ENCODE peak calls at places on chromosomes 4 and X, in nine cellular contexts. Z is GM20000, O is T-helper 2 cell, C is sigmoid colon, B is fibroblast of mammary gland, N is NCI-H748 treated with DMSO at 0.1 percent for 48 hours, U is transverse colon, Y is globus pallidus, S is HuH-7. W is an unnamed sample.

GRCh38 chrX:38220024-38220935 is at the start of gene SRPX:
- DNase-seq in Z (peak; percentile 23), O (no peak), C (peak; percentile 72), B (peak; percentile 75), N (no peak), U (peak; percentile 27), Y (no peak), S (no peak), W (peak; percentile 60)

GRCh38 chr4:163846008-163846407 is 351.5 kb downstream of the TMA16 start:
- DNase-seq in Z (no peak), O (no peak), C (no peak), B (no peak), N (no peak), U (no peak), Y (no peak), S (no peak), W (no peak)

GRCh38 chr4:11423465-11423864 is 5.2 kb downstream of the HS3ST1 start:
- DNase-seq in Z (no peak), O (no peak), C (no peak), B (no peak), N (no peak), U (no peak), Y (no peak), S (no peak), W (no peak)

GRCh38 chr4:16117164-16117563 is 33.3 kb upstream of the PROM1 start:
- DNase-seq in Z (no peak), O (no peak), C (no peak), B (no peak), N (no peak), U (no peak), Y (no peak), S (no peak), W (no peak)

GRCh38 chr4:148094149-148094548 is 348.1 kb downstream of the NR3C2 start:
- DNase-seq in Z (no peak), O (no peak), C (no peak), B (peak; percentile 16), N (no peak), U (no peak), Y (no peak), S (no peak), W (no peak)

GRCh38 chr4:82493721-82494425 is 63.5 kb downstream of the ENOPH1 start:
- DNase-seq in Z (no peak), O (no peak), C (no peak), B (no peak), N (no peak), U (no peak), Y (no peak), S (no peak), W (no peak)

GRCh38 chrX:123206222-123206621 is 22.1 kb downstream of the GRIA3 start:
- DNase-seq in Z (no peak), O (no peak), C (no peak), B (no peak), N (no peak), U (no peak), Y (no peak), S (no peak), W (no peak)

GRCh38 chrX:13899607-13900006 is 82.7 kb upstream of the GPM6B start:
- DNase-seq in Z (no peak), O (no peak), C (no peak), B (peak; percentile 99), N (no peak), U (no peak), Y (no peak), S (no peak), W (no peak)

GRCh38 chrX:108167211-108167872 is 75.8 kb downstream of the ATG4A start:
- DNase-seq in Z (no peak), O (no peak), C (no peak), B (peak; percentile 72), N (no peak), U (no peak), Y (no peak), S (no peak), W (no peak)

GRCh38 chr4:132001542-132001941 is 1147.6 kb upstream of the PCDH10 start:
- DNase-seq in Z (no peak), O (no peak), C (no peak), B (peak; percentile 54), N (no peak), U (no peak), Y (no peak), S (no peak), W (no peak)

GRCh38 chr4:102826890-102827673 is at the start of gene UBE2D3:
- DNase-seq in Z (peak; percentile 77), O (peak; percentile 92), C (peak; percentile 99), B (peak; percentile 95), N (peak; percentile 87), U (peak; percentile 96), Y (peak; percentile 87), S (peak; percentile 42), W (peak; percentile 55)

GRCh38 chr4:94038195-94038594 is 169.5 kb upstream of the SMARCAD1 start:
- DNase-seq in Z (no peak), O (no peak), C (no peak), B (no peak), N (no peak), U (no peak), Y (no peak), S (no peak), W (peak; percentile 25)

GRCh38 chr4:87310691-87311335 is 11.9 kb downstream of the HSD17B13 start:
- DNase-seq in Z (no peak), O (no peak), C (no peak), B (no peak), N (no peak), U (no peak), Y (no peak), S (no peak), W (no peak)